ENCODE peak calls at places on chromosome 9, in five cellular contexts. One of them, this sample, is unnamed.

GRCh38 chr9:135146766-135147472 is 59.5 kb downstream of the OLFM1 start:
- DNase-seq in stimulated activated CD8-positive, alpha-beta memory T cell treated with anti-CD3 and anti-CD28 coated beads, Interleukin-4, amount 100 ng/mL, for 24 hours: no peak
- DNase-seq in upper lobe of right lung: no peak
- DNase-seq in foreskin fibroblast: no peak
- DNase-seq in CD4-positive, alpha-beta T cell: no peak
- DNase-seq in this sample: no peak

GRCh38 chr9:128150594-128151342 is 1.5 kb downstream of the LCN2 start:
- DNase-seq in stimulated activated CD8-positive, alpha-beta memory T cell treated with anti-CD3 and anti-CD28 coated beads, Interleukin-4, amount 100 ng/mL, for 24 hours: no peak
- DNase-seq in CD4-positive, alpha-beta T cell: no peak
- DNase-seq in foreskin fibroblast: no peak
- DNase-seq in upper lobe of right lung: no peak
- DNase-seq in this sample: no peak

GRCh38 chr9:68896495-68896894 is 117.4 kb downstream of the PRKACG start:
- DNase-seq in upper lobe of right lung: no peak
- DNase-seq in CD4-positive, alpha-beta T cell: no peak
- DNase-seq in foreskin fibroblast: no peak
- DNase-seq in stimulated activated CD8-positive, alpha-beta memory T cell treated with anti-CD3 and anti-CD28 coated beads, Interleukin-4, amount 100 ng/mL, for 24 hours: no peak
- DNase-seq in this sample: no peak

GRCh38 chr9:117253256-117253655 is 161.6 kb downstream of the ASTN2 start:
- DNase-seq in upper lobe of right lung: no peak
- DNase-seq in stimulated activated CD8-positive, alpha-beta memory T cell treated with anti-CD3 and anti-CD28 coated beads, Interleukin-4, amount 100 ng/mL, for 24 hours: no peak
- DNase-seq in CD4-positive, alpha-beta T cell: no peak
- DNase-seq in foreskin fibroblast: no peak
- DNase-seq in this sample: no peak

GRCh38 chr9:106862946-106863740 is at the start of gene ZNF462:
- DNase-seq in upper lobe of right lung: no peak
- DNase-seq in CD4-positive, alpha-beta T cell: no peak
- DNase-seq in foreskin fibroblast: no peak
- DNase-seq in stimulated activated CD8-positive, alpha-beta memory T cell treated with anti-CD3 and anti-CD28 coated beads, Interleukin-4, amount 100 ng/mL, for 24 hours: no peak
- DNase-seq in this sample: no peak

GRCh38 chr9:135087899-135088347 is 455 bp downstream of the OLFM1 start:
- DNase-seq in foreskin fibroblast: no peak
- DNase-seq in upper lobe of right lung: no peak
- DNase-seq in stimulated activated CD8-positive, alpha-beta memory T cell treated with anti-CD3 and anti-CD28 coated beads, Interleukin-4, amount 100 ng/mL, for 24 hours: no peak
- DNase-seq in CD4-positive, alpha-beta T cell: no peak
- DNase-seq in this sample: no peak

GRCh38 chr9:129886226-129887174 is 51.2 kb downstream of the USP20 start:
- DNase-seq in upper lobe of right lung: peak; percentile 65
- DNase-seq in foreskin fibroblast: no peak
- DNase-seq in CD4-positive, alpha-beta T cell: no peak
- DNase-seq in stimulated activated CD8-positive, alpha-beta memory T cell treated with anti-CD3 and anti-CD28 coated beads, Interleukin-4, amount 100 ng/mL, for 24 hours: no peak
- DNase-seq in this sample: peak; percentile 51

GRCh38 chr9:124869466-124869985 is 7.6 kb downstream of the ARPC5L start:
- DNase-seq in foreskin fibroblast: no peak
- DNase-seq in CD4-positive, alpha-beta T cell: peak; percentile 25
- DNase-seq in upper lobe of right lung: no peak
- DNase-seq in stimulated activated CD8-positive, alpha-beta memory T cell treated with anti-CD3 and anti-CD28 coated beads, Interleukin-4, amount 100 ng/mL, for 24 hours: peak; percentile 25
- DNase-seq in this sample: no peak

GRCh38 chr9:134378901-134379338 is 52.7 kb downstream of the RXRA start:
- DNase-seq in upper lobe of right lung: peak; percentile 83
- DNase-seq in foreskin fibroblast: no peak
- DNase-seq in stimulated activated CD8-positive, alpha-beta memory T cell treated with anti-CD3 and anti-CD28 coated beads, Interleukin-4, amount 100 ng/mL, for 24 hours: no peak
- DNase-seq in CD4-positive, alpha-beta T cell: no peak
- DNase-seq in this sample: no peak

GRCh38 chr9:21465859-21466518 is 16.1 kb downstream of the IFNE start:
- DNase-seq in stimulated activated CD8-positive, alpha-beta memory T cell treated with anti-CD3 and anti-CD28 coated beads, Interleukin-4, amount 100 ng/mL, for 24 hours: no peak
- DNase-seq in upper lobe of right lung: no peak
- DNase-seq in CD4-positive, alpha-beta T cell: no peak
- DNase-seq in foreskin fibroblast: peak; percentile 39
- DNase-seq in this sample: no peak

GRCh38 chr9:116633444-116633843 is 53.7 kb upstream of the TRIM32 start:
- DNase-seq in CD4-positive, alpha-beta T cell: no peak
- DNase-seq in stimulated activated CD8-positive, alpha-beta memory T cell treated with anti-CD3 and anti-CD28 coated beads, Interleukin-4, amount 100 ng/mL, for 24 hours: no peak
- DNase-seq in upper lobe of right lung: no peak
- DNase-seq in foreskin fibroblast: no peak
- DNase-seq in this sample: no peak

This sample was measured in T-helper 17 cell.